ENCODE peak calls at places on chromosomes 13 and 19, in four cellular contexts. L is activated gamma-delta T cell treated with Interleukin-2 at 50 U/mL for 16 hours; E is stimulated activated CD4-positive, alpha-beta T cell treated with anti-CD3 and anti-CD28 coated beads, Interleukin-1b, Interleukin-23, amount 100 ng/mL, for 1 hour; X is EL. Z is an unnamed sample.

GRCh38 chr19:35085947-35086346 is 29.7 kb upstream of the FXYD3 start:
- DNase-seq in E (no peak), L (no peak), X (no peak), Z (no peak)

GRCh38 chr13:73416093-73416492 is 357.3 kb downstream of the KLF5 start:
- DNase-seq in L (no peak), X (peak; percentile 16), E (no peak), Z (no peak)

GRCh38 chr13:76846363-76846762 is 39.8 kb downstream of the KCTD12 start:
- DNase-seq in L (no peak), X (no peak), E (no peak), Z (no peak)

GRCh38 chr13:49185264-49185663 is 34.9 kb upstream of the MLNR start:
- DNase-seq in E (no peak), X (no peak), L (no peak), Z (no peak)

GRCh38 chr13:33176526-33176925 is 109.0 kb downstream of the STARD13 start:
- DNase-seq in X (no peak), E (no peak), L (no peak), Z (no peak)

GRCh38 chr19:58559275-58560006 is 1.0 kb upstream of the UBE2M start:
- DNase-seq in E (no peak), X (peak; percentile 93), L (peak; percentile 55), Z (peak; percentile 83)

GRCh38 chr13:111006508-111007031 is 91.7 kb upstream of the ANKRD10 start:
- DNase-seq in L (no peak), E (no peak), X (peak; percentile 72), Z (peak; percentile 23)

GRCh38 chr19:10815969-10816635 is 19.9 kb downstream of the TMED1 start:
- DNase-seq in E (no peak), X (peak; percentile 75), L (no peak), Z (no peak)

GRCh38 chr19:33098023-33098652 is 17.2 kb downstream of the GPATCH1 start:
- DNase-seq in L (no peak), E (no peak), X (no peak), Z (no peak)

GRCh38 chr19:38229585-38230073 is 5.6 kb upstream of the DPF1 start:
- DNase-seq in L (peak; percentile 35), X (peak; percentile 91), E (peak; percentile 11), Z (no peak)

GRCh38 chr13:106967391-106967790 is 399.5 kb upstream of the ARGLU1 start:
- DNase-seq in X (no peak), L (no peak), E (no peak), Z (no peak)

GRCh38 chr19:11680689-11681302 is 58.0 kb downstream of the ZNF823 start:
- DNase-seq in E (no peak), L (no peak), X (no peak), Z (no peak)

GRCh38 chr19:4660181-4660791 is 9.9 kb downstream of the MYDGF start:
- DNase-seq in L (no peak), E (no peak), X (peak; percentile 22), Z (no peak)

GRCh38 chr19:17370026-17370587 is 7.0 kb downstream of the PLVAP start:
- DNase-seq in E (no peak), X (no peak), L (no peak), Z (no peak)

GRCh38 chr13:68697551-68697950 is 1410.1 kb upstream of the ATXN8OS start:
- DNase-seq in E (no peak), L (no peak), X (no peak), Z (no peak)